ENCODE peak calls at places on chromosomes 2 and 18, in four cellular contexts. G is CD8-positive, alpha-beta T cell; I is neuronal stem cell; S is breast epithelium. L is an unnamed sample. For H3K27me3, the result is how much of the 10 kb centered on the place peaks cover.

GRCh38 chr2:65504201-65504600 is 71.8 kb upstream of the SPRED2 start:
- DNase-seq in G (no peak), I (no peak), S (no peak), L (no peak)

GRCh38 chr2:221133941-221134340 is 438.2 kb downstream of the EPHA4 start:
- DNase-seq in G (no peak), I (no peak), S (no peak), L (no peak)

GRCh38 chr2:226327830-226328229 is 471.8 kb downstream of the IRS1 start:
- DNase-seq in G (no peak), I (no peak), S (no peak), L (no peak)

GRCh38 chr2:177147834-177148233 is 64.8 kb upstream of the HNRNPA3 start:
- DNase-seq in G (no peak), I (no peak), S (no peak), L (no peak)

GRCh38 chr2:73418343-73418742 is 32.7 kb downstream of the ALMS1 start:
- DNase-seq in G (no peak), I (no peak), S (peak), L (no peak)

GRCh38 chr2:216606551-216607527 is 26.4 kb upstream of the IGFBP2 start:
- DNase-seq in G (peak), I (peak), S (no peak), L (peak)

GRCh38 chr18:60880184-60880583 is 453.0 kb upstream of the CDH20 start:
- DNase-seq in G (no peak), I (no peak), S (no peak), L (no peak)

GRCh38 chr2:41042343-41042742 is 590.5 kb upstream of the SLC8A1 start:
- DNase-seq in G (no peak), I (no peak), S (no peak), L (no peak)

GRCh38 chr2:118185210-118186109 is 97.2 kb downstream of the INSIG2 start:
- DNase-seq in G (peak), I (peak), S (peak), L (peak)

GRCh38 chr18:658947-659533 is 1.6 kb downstream of the TYMS start:
- DNase-seq in G (no peak), I (no peak), S (no peak), L (no peak)

GRCh38 chr18:59220784-59221765 is 1.1 kb downstream of the GRP start:
- DNase-seq in G (no peak), I (no peak), S (no peak), L (no peak)

GRCh38 chr2:152646264-152646663 is 71.0 kb downstream of the PRPF40A start:
- DNase-seq in G (no peak), I (no peak), S (no peak), L (no peak)

GRCh38 chr2:86038291-86039081 is 67.2 kb downstream of the POLR1A start:
- DNase-seq in G (peak), I (no peak), S (no peak), L (peak)

GRCh38 chr18:63309422-63309821 is 10.1 kb downstream of the BCL2 start:
- DNase-seq in G (peak), I (no peak), S (no peak), L (peak)

GRCh38 chr18:61893971-61894750 is 1.4 kb upstream of the RNF152 start:
- DNase-seq in G (peak), I (peak), S (peak), L (peak)

GRCh38 chr2:129061079-129061785 is 742.6 kb upstream of the HS6ST1 start:
- DNase-seq in G (no peak), I (no peak), S (no peak), L (no peak)

GRCh38 chr2:242027676-242028450 is 158.3 kb downstream of the RTP5 start:
- DNase-seq in G (no peak), I (no peak), S (no peak), L (no peak)

GRCh38 chr2:85062565-85062964 is 70.6 kb upstream of the TCF7L1 start:
- DNase-seq in G (no peak), I (no peak), S (no peak), L (no peak)

GRCh38 chr2:66581461-66582363 is 146.8 kb downstream of the MEIS1 start:
- DNase-seq in G (no peak), I (no peak), S (no peak), L (no peak)

GRCh38 chr2:226798422-226799210 is 1.0 kb downstream of the IRS1 start:
- DNase-seq in G (peak), I (no peak), S (peak), L (no peak)

GRCh38 chr2:241769819-241770184 is 6.8 kb upstream of the GAL3ST2 start:
- DNase-seq in G (no peak), I (no peak), S (peak), L (no peak)

GRCh38 chr2:228901531-228901930 is 369.6 kb downstream of the PID1 start:
- DNase-seq in G (no peak), I (no peak), S (no peak), L (no peak)

GRCh38 chr2:18311413-18311812 is 249.0 kb downstream of the RDH14 start:
- DNase-seq in G (no peak), I (no peak), S (no peak), L (no peak)

GRCh38 chr2:190853659-190854386 is 26.8 kb upstream of the GLS start:
- DNase-seq in G (no peak), I (no peak), S (no peak), L (no peak)

DNA sequence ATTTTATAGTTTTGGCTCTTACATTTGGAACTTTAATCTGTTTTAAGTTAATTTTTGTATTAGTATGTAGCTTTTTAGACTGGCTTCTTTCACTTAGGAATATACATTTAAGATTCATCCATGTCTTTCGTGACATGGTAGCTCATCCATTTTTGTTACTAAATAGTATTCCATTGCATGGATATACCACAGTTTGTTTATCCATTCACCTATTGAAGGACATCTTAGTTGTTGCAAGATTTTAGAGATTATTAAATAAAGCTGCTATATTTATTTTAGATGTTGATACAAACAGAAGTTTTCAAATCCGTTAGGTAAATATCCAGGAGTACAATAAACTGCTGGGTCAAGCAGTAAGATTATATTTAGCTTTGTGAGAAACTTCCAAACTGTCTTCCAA is 58.0 kb upstream of the ZNF521 start:
- DNase-seq in G (no peak), I (no peak), S (no peak), L (no peak)
- H3K27me3 ChIP-seq in G (under half), I (under half), S (under half), L (under half)

GRCh38 chr2:111120253-111121027 is at the start of gene BCL2L11:
- DNase-seq in G (peak), I (peak), S (peak), L (peak)

GRCh38 chr2:111117666-111118454 is 2.9 kb upstream of the BCL2L11 start:
- DNase-seq in G (peak), I (peak), S (peak), L (no peak)

GRCh38 chr2:111118455-111119003 is 2.2 kb upstream of the BCL2L11 start:
- DNase-seq in G (peak), I (peak), S (no peak), L (no peak)

GRCh38 chr2:111119847-111120252 is 864 bp upstream of the BCL2L11 start:
- DNase-seq in G (peak), I (peak), S (no peak), L (no peak)

DNA sequence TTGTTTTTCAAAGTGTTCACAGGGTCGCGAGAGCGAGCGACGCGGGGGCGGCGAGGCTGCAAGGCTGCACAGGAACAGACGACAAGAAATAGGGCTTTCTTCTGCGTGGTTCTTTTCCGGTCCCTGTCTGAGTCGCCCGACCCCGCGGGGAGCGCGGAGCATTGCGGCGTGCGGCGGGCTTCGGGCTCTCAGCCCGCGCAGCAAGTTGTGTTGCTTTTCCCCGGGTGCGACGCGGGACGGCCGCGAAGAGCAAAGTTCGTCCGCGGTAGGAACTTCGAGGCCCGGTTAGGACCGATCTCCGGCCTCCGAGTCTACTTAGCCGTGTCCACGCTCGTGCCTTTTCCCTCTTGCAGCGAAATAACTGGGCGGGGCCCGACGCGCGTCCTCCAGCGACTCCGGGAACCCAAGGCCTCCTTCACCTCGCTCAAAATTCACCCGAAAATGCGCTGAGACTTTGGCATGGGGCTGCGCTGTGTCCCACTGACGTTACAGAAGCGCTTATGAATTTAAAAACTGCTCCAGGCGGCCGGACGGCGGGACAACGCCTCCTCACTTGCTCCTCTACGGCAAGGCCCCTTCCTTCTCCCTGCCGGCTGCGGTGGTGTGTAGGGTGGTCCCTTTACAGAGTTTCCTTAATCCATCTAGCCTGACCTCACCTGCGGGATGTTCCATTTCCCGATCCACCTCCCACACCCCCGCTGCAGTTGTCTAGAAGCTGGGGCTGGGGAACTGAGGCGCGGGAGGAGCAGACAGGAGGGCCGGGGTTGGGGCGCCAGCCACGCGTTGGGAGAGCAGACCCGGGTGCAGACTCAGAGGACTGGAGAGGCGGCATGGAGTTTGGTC is 1.5 kb upstream of the BCL2L11 start:
- DNase-seq in G (peak), I (peak), S (no peak), L (peak)
- H3K4me3 ChIP-seq in G (peak), I (peak), S (peak), L (peak)

DNA sequence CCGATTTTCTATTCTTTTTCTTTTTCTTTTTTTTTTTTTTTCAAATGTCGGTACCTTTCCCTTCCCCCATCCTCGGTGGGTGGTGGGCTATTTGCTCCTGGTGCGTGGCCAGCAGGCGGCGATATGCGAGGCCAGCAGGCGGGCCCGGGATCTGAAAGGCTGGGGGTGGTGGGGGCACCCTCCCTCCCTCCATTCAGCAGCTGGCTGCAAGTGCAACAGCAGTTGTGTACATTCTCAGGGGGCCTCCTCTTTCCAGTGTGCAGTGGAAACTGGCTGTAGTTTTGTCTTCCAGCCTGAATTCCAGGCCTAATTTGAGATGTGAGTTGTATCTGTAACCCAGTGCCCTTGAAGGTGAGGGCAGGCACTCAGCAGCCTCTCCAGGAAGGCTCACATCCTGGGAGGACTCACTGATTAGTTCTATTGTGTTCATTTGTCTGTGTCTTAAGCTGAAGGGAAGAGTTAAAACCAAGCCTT is 3.1 kb downstream of the MYCN start:
- DNase-seq in G (no peak), I (peak), S (no peak), L (no peak)
- H3K27me3 ChIP-seq in G (under half), I (under half), S (under half), L (under half)

GRCh38 chr2:120735750-120736170 is at the start of gene GLI2:
- DNase-seq in G (no peak), I (peak), S (no peak), L (no peak)

GRCh38 chr2:120733238-120733942 is 2.3 kb upstream of the GLI2 start:
- DNase-seq in G (no peak), I (no peak), S (no peak), L (no peak)

GRCh38 chr2:120736955-120737801 is 1.5 kb downstream of the GLI2 start:
- DNase-seq in G (no peak), I (peak), S (no peak), L (no peak)

GRCh38 chr2:120736202-120736954 is 710 bp downstream of the GLI2 start:
- DNase-seq in G (no peak), I (no peak), S (no peak), L (no peak)

GRCh38 chr2:120734930-120735611 is 597 bp upstream of the GLI2 start:
- DNase-seq in G (no peak), I (no peak), S (no peak), L (no peak)
- H3K4me3 ChIP-seq in G (no peak), I (peak), S (peak), L (no peak)

DNA sequence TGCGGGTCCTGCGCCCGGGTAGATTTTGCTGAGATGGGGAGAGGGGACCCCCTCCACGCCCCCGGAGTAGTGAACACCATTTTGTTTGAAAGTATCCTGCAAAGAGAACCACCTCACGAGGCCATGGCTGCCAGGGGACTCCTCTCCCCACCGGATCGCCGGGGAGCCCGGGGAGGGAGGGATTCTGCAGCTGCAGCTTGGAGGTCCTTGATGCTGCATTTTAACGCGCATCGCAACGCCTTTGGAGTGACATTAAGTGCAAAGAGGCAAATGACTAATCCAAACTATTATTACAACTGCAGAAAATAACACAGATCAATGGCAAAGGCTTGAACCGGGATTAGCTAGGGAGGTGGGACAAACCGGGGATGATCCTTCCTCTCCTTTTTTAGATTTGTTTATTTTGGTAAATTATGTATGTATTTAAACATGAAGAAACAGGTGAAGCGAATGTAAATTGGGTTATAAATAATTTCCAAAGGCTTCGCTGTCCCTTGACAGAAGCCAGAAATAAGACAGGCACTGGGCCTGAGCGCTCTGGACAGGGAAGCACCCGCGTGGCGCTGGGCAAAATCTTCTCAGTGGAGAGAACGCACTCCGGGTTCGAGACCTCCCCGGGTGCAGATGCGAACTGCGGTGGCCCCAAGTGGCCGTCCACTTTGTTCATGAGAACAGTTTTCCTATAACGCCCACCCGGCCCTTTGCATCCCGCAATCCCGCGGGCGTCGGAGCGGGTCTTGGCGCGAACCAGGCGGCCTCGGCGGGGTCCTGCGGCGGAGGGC is 860 bp upstream of the DPYSL5 start:
- DNase-seq in G (no peak), I (peak), S (no peak), L (no peak)
- H3K27me3 ChIP-seq in G (under half), I (under half), S (half or more), L (under half)

GRCh38 chr2:231900975-231901374 is 25.2 kb downstream of the NPPC start:
- DNase-seq in G (no peak), I (no peak), S (no peak), L (no peak)
- H3K4me3 ChIP-seq in G (no peak), I (no peak), S (no peak), L (no peak)

GRCh38 chr2:70935468-70936164 is at the start of gene ATP6V1B1:
- DNase-seq in G (no peak), I (no peak), S (peak), L (no peak)
- H3K27me3 ChIP-seq in G (under half), I (under half), S (under half), L (under half)

DNA sequence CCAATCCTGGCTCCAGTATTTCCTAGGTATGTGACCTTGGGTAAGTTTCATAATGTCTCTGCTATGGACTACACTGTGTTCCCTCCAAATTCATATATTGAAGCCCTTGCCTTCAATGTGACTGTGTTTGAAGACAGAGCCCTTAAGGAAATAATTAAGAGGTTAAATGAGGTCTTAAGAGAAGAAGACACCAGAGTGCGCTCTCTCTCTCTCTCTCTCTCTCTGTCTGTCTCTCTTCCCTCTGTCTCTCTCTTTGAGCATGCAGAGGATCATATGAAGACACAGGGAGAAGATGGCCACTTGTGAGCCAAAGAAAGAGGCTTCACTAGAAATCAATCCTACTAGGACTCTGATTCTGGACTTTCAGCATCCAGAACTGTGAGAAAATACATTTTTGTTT is 52.2 kb downstream of the NXPH2 start:
- DNase-seq in G (no peak), I (no peak), S (no peak), L (no peak)
- H3K4me3 ChIP-seq in G (no peak), I (no peak), S (no peak), L (no peak)

GRCh38 chr2:54664238-54664786 is 59.1 kb upstream of the EML6 start:
- DNase-seq in G (no peak), I (no peak), S (no peak), L (no peak)
- H3K27me3 ChIP-seq in G (under half), I (under half), S (under half), L (under half)

GRCh38 chr2:178895171-178895570 is 87.9 kb upstream of the TTN start:
- DNase-seq in G (no peak), I (no peak), S (no peak), L (no peak)
- H3K4me3 ChIP-seq in G (no peak), I (no peak), S (no peak), L (no peak)